ENCODE peak calls at places on chromosomes 4 and X, in four cellular contexts. K, E, X and I are unnamed samples.

GRCh38 chr4:142683997-142684396 is 162.1 kb downstream of the INPP4B start:
- DNase-seq in K (no peak), E (no peak), X (no peak), I (peak)

GRCh38 chr4:41012308-41012707 is 202.0 kb downstream of the APBB2 start:
- DNase-seq in K (no peak), E (no peak), X (no peak), I (peak)

GRCh38 chrX:30530591-30530990 is 47.0 kb downstream of the TASL start:
- DNase-seq in K (peak), E (no peak), X (no peak), I (no peak)

GRCh38 chr4:81465668-81466357 is 5.9 kb downstream of the RASGEF1B start:
- DNase-seq in K (no peak), E (no peak), X (no peak), I (no peak)

GRCh38 chr4:22454955-22455354 is 60.9 kb downstream of the ADGRA3 start:
- DNase-seq in K (no peak), E (no peak), X (no peak), I (peak)

GRCh38 chr4:138666366-138666765 is 349.2 kb upstream of the NOCT start:
- DNase-seq in K (no peak), E (no peak), X (no peak), I (no peak)

GRCh38 chrX:44708470-44708869 is 135.4 kb upstream of the DUSP21 start:
- DNase-seq in K (no peak), E (peak), X (peak), I (no peak)

GRCh38 chr4:5822617-5823016 is 70.3 kb downstream of the CRMP1 start:
- DNase-seq in K (no peak), E (no peak), X (no peak), I (no peak)

GRCh38 chrX:40061871-40062524 is 35.8 kb downstream of the BCOR start:
- DNase-seq in K (peak), E (no peak), X (no peak), I (no peak)

GRCh38 chr4:121980643-121981042 is 28.8 kb upstream of the TRPC3 start:
- DNase-seq in K (no peak), E (no peak), X (no peak), I (peak)

GRCh38 chrX:150199803-150200202 is 163.3 kb upstream of the MAMLD1 start:
- DNase-seq in K (no peak), E (no peak), X (no peak), I (no peak)

GRCh38 chr4:105208556-105208955 is 61.9 kb downstream of the TET2 start:
- DNase-seq in K (no peak), E (no peak), X (no peak), I (no peak)

GRCh38 chr4:138049350-138049749 is 192.8 kb downstream of the SLC7A11 start:
- DNase-seq in K (no peak), E (no peak), X (no peak), I (peak)

GRCh38 chr4:165929662-165930061 is 56.6 kb downstream of the TLL1 start:
- DNase-seq in K (no peak), E (no peak), X (no peak), I (no peak)

GRCh38 chrX:137916090-137916746 is 350.3 kb downstream of the ZIC3 start:
- DNase-seq in K (no peak), E (no peak), X (no peak), I (no peak)

GRCh38 chr4:74934016-74934821 is 1.3 kb downstream of the PARM1 start:
- DNase-seq in K (peak), E (no peak), X (peak), I (peak)

GRCh38 chrX:11759172-11759460 is 1.1 kb downstream of the MSL3 start:
- DNase-seq in K (no peak), E (no peak), X (no peak), I (no peak)

GRCh38 chr4:128913228-128913627 is 103.7 kb downstream of the JADE1 start:
- DNase-seq in K (no peak), E (peak), X (peak), I (no peak)

GRCh38 chr4:99722662-99723061 is 65.0 kb upstream of the C4orf54 start:
- DNase-seq in K (no peak), E (no peak), X (no peak), I (no peak)

GRCh38 chrX:154437398-154437752 is 421 bp downstream of the GDI1 start:
- DNase-seq in K (no peak), E (no peak), X (no peak), I (no peak)

GRCh38 chr4:56468097-56468422 is 643 bp downstream of the SRP72 start:
- DNase-seq in K (peak), E (no peak), X (peak), I (peak)

GRCh38 chrX:29687687-29688086 is 527.7 kb upstream of the MAGEB2 start:
- DNase-seq in K (peak), E (no peak), X (no peak), I (peak)

GRCh38 chrX:132023117-132023895 is at the start of gene STK26:
- DNase-seq in K (peak), E (peak), X (peak), I (peak)

GRCh38 chr4:110049951-110050925 is 137.6 kb downstream of the EGF start:
- DNase-seq in K (peak), E (peak), X (peak), I (peak)

GRCh38 chr4:166091914-166092510 is 219.0 kb downstream of the TLL1 start:
- DNase-seq in K (peak), E (peak), X (peak), I (peak)

GRCh38 chr4:48509543-48509942 is 19.5 kb downstream of the ZAR1 start:
- DNase-seq in K (no peak), E (no peak), X (no peak), I (no peak)

GRCh38 chr4:54184581-54184980 is 44.5 kb upstream of the PDGFRA start:
- DNase-seq in K (no peak), E (no peak), X (no peak), I (no peak)

DNA sequence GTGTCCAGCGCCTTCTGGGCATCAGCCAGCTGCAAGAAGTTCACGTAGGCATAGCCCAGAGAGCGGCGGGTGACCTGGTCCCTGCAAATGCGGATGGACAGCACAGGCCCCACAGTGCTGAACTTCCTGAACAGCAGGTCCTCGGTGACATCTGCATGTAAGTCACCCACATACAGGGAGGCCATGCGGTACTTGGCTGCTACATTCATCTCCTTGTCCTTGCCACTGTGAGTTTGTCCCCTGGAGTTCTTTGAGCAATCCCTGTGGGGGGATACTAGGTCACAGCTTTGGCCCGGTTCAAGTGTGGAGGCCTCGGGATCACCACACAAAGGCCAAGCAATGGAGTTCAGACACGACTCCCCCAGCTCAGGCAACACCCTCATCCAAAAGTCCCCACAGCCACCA is 776 bp downstream of the PABPC4L start:
- DNase-seq in K (no peak), E (no peak), X (no peak), I (no peak)
- H3K4me3 ChIP-seq in K (no peak), E (no peak), X (no peak), I (peak)

DNA sequence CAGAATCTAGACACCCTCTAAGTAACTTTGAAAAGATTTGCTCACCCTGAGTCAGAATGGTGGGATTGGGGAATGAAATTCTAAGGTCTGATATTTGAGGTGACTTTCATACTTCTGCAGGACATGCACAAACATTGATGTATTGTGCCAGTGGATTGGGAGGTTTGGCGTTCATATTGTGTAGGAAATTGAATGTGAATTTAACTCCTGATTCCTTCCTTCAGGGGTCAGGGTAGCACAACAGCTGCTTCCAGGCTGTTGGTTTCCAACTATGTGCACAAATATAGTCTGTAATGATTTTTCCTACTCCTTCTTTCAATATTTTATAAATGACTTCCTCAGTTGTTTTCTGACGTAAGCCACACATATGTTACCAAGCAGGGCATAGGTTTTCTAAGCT is 3.1 kb downstream of the IL1RAPL1 start:
- DNase-seq in K (no peak), E (no peak), X (no peak), I (no peak)
- TF ChIP-seq CTCF in K (no peak), E (no peak), X (no peak), I (no peak)

GRCh38 chrX:83260288-83260687 is 247.8 kb upstream of the POU3F4 start:
- DNase-seq in K (no peak), E (peak), X (no peak), I (no peak)
- H3K4me3 ChIP-seq in K (no peak), E (no peak), X (no peak), I (no peak)

GRCh38 chr4:91963489-91963888 is 340.3 kb upstream of the GRID2 start:
- DNase-seq in K (peak), E (no peak), X (no peak), I (peak)
- TF ChIP-seq CTCF in K (no peak), E (no peak), X (no peak), I (no peak)

DNA sequence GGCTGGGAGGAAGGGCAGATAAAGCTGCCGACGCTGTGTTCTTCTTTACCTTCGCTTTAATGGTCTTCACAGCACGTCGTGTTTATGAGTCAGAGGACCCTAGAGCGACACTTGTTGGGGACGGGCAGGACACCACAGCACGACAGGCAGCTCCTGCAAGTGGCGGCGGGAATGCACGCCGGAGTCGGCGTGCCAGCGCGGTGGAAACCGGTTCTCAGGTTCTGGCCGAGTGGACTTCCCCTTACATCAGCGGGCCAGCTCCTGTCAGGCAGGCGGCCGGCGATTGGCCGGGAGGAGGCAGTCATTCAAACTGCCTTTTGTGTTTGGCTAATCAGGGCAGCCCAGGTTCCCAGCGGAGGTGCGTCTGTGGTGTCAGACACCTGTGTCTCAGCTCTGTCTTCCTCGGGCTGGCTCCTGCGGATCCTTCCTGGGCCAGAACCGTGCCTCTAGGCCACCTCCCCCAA is 150.9 kb downstream of the SHROOM3 start:
- DNase-seq in K (peak), E (no peak), X (peak), I (peak)
- H3K4me3 ChIP-seq in K (peak), E (no peak), X (peak), I (peak)

GRCh38 chrX:47958943-47959342 is 44.8 kb downstream of the ZNF182 start:
- DNase-seq in K (no peak), E (peak), X (no peak), I (peak)

GRCh38 chrX:47960400-47960799 is 43.4 kb downstream of the ZNF182 start:
- DNase-seq in K (no peak), E (peak), X (no peak), I (no peak)

GRCh38 chrX:47956016-47956415 is 47.8 kb downstream of the ZNF182 start:
- DNase-seq in K (no peak), E (no peak), X (no peak), I (no peak)
- TF ChIP-seq CTCF in K (no peak), E (no peak), X (no peak), I (no peak)

GRCh38 chr4:8229341-8229975 is 30.4 kb downstream of the SH3TC1 start:
- DNase-seq in K (no peak), E (no peak), X (no peak), I (no peak)
- H3K4me3 ChIP-seq in K (no peak), E (no peak), X (no peak), I (no peak)

GRCh38 chr4:38990241-38990640 is 42.0 kb downstream of the TMEM156 start:
- DNase-seq in K (no peak), E (no peak), X (no peak), I (no peak)

GRCh38 chr4:38989487-38989886 is 42.7 kb downstream of the TMEM156 start:
- DNase-seq in K (peak), E (peak), X (no peak), I (no peak)

GRCh38 chr4:38994135-38994534 is 38.1 kb downstream of the TMEM156 start:
- DNase-seq in K (no peak), E (no peak), X (no peak), I (no peak)

DNA sequence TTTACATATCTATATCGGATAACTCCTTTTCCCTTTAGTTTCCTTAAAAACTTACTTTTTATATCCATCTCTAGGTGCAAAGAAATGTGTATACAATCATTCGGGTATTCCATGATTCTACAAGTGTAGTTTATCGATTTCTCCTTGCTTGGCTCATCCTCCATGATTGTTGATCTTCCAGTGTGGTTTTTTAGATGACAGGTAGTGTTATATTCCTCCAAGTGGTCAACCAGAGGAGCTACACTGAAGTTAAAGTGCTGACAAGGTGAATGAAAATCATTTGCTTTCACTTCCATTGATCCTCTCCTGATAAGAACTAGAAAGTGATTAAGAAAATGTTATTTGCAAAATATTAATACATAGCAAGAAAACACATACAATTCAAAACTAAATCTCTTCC is 38.5 kb downstream of the TMEM156 start:
- DNase-seq in K (no peak), E (no peak), X (no peak), I (no peak)
- TF ChIP-seq CTCF in K (peak), E (no peak), X (no peak), I (peak)

DNA sequence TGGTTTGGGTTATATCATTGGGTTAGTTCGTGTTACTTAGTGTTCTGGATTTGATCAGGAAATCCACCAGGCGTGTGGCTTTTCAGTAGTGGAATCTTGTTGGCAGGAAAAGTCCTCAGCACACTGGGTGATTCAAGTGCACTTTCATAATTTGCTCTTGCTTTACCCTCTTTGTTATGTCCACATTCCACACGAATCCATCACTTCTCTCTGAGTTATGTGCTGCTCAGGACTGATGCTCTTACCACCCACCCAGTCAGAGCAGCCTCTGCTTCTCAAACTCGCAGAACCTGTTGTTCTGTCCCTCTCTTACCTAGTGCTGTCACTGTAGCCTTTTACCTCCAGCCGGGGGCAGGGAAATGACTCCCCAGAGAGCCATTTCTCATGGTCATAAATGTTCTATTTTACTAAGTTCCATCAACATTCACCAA is 37.2 kb upstream of the SCRG1 start:
- DNase-seq in K (no peak), E (no peak), X (no peak), I (peak)
- H3K4me3 ChIP-seq in K (no peak), E (no peak), X (no peak), I (no peak)